ENCODE peak calls at places on chromosomes 13 and 19, in seven cellular contexts. M is CD4-positive, alpha-beta memory T cell; H is PC-3; U is heart left ventricle; X is HAP-1; V is HepG2; T is neuronal stem cell. B is an unnamed sample.

GRCh38 chr19:14347999-14348889 is 33.0 kb upstream of the ADGRE5 start:
- DNase-seq in V (peak; percentile 28), T (peak; percentile 60), U (peak; percentile 70), X (peak; percentile 60), H (peak; percentile 75), M (peak; percentile 60), B (peak; percentile 75)

GRCh38 chr19:57887195-57887941 is 1.5 kb downstream of the ZNF814 start:
- DNase-seq in X (peak; percentile 98), V (no peak), T (peak; percentile 17), M (no peak), U (no peak), H (no peak), B (no peak)

GRCh38 chr13:110257408-110257807 is 49.5 kb downstream of the COL4A1 start:
- DNase-seq in M (no peak), X (no peak), V (no peak), T (no peak), U (no peak), H (no peak), B (no peak)

GRCh38 chr13:21055511-21056045 is 5.8 kb downstream of the LATS2 start:
- DNase-seq in V (no peak), U (no peak), H (no peak), X (no peak), T (no peak), M (no peak), B (no peak)

GRCh38 chr13:99335603-99336002 is 28.4 kb upstream of the GPR183 start:
- DNase-seq in T (no peak), U (no peak), M (no peak), X (no peak), H (no peak), V (no peak), B (no peak)

GRCh38 chr13:40777166-40777956 is 6.4 kb upstream of the MRPS31 start:
- DNase-seq in T (peak; percentile 40), M (no peak), H (peak; percentile 55), X (peak; percentile 70), U (no peak), V (peak; percentile 71), B (peak; percentile 58)

GRCh38 chr13:75419656-75420055 is 62.3 kb downstream of the TBC1D4 start:
- DNase-seq in H (no peak), U (no peak), X (no peak), V (no peak), T (no peak), M (no peak), B (no peak)

GRCh38 chr19:7986321-7987083 is 18.9 kb downstream of the ELAVL1 start:
- DNase-seq in V (no peak), X (no peak), U (no peak), H (peak; percentile 94), M (no peak), T (no peak), B (no peak)

GRCh38 chr19:11247391-11247790 is 8.0 kb downstream of the ANGPTL8 start:
- DNase-seq in X (no peak), T (no peak), H (no peak), M (no peak), U (peak; percentile 93), V (no peak), B (no peak)

GRCh38 chr13:24328145-24328544 is 18.8 kb downstream of the C1QTNF9 start:
- DNase-seq in X (no peak), U (no peak), H (no peak), V (no peak), M (no peak), T (no peak), B (no peak)

GRCh38 chr13:103140001-103140671 is 73.9 kb upstream of the SLC10A2 start:
- DNase-seq in V (peak; percentile 12), H (peak; percentile 42), U (no peak), M (no peak), T (no peak), X (peak; percentile 38), B (peak; percentile 10)

GRCh38 chr19:1067341-1068103 is 555 bp downstream of the ARHGAP45 start:
- DNase-seq in H (no peak), V (no peak), M (peak; percentile 83), X (no peak), U (no peak), T (no peak), B (no peak)
- H3K4me1 ChIP-seq in H (peaks cover 18% of the 10 kb centered on the region), V (peaks cover 39% of the 10 kb centered on the region), M (peaks cover 66% of the 10 kb centered on the region), X (peaks cover 12% of the 10 kb centered on the region), U (peaks cover 51% of the 10 kb centered on the region), T (peaks cover 12% of the 10 kb centered on the region), B (no peaks in the 10 kb centered on the region)

GRCh38 chr19:16330811-16331690 is 6.4 kb downstream of the KLF2 start:
- DNase-seq in H (no peak), V (no peak), U (no peak), X (no peak), T (no peak), M (peak; percentile 45), B (no peak)
- H3K4me1 ChIP-seq in H (peaks cover 13% of the 10 kb centered on the region), V (peaks cover 8% of the 10 kb centered on the region), U (peaks cover 43% of the 10 kb centered on the region), X (no peaks in the 10 kb centered on the region), T (peaks cover 2% of the 10 kb centered on the region), M (peaks cover 38% of the 10 kb centered on the region), B (no peaks in the 10 kb centered on the region)

GRCh38 chr13:27622881-27623280 is 1.2 kb downstream of the POLR1D start:
- DNase-seq in X (no peak), T (no peak), M (no peak), U (no peak), H (no peak), V (no peak), B (no peak)

GRCh38 chr13:27620377-27621115 is at the start of gene LNX2:
- DNase-seq in H (peak; percentile 93), X (peak; percentile 93), M (peak; percentile 95), V (peak; percentile 91), T (peak; percentile 96), U (peak; percentile 99), B (peak; percentile 99)

GRCh38 chr13:27621116-27621365 is 651 bp upstream of the POLR1D start:
- DNase-seq in M (no peak), X (peak; percentile 55), H (no peak), V (no peak), T (no peak), U (no peak), B (no peak)

GRCh38 chr13:27621366-27622101 is at the start of gene POLR1D:
- DNase-seq in H (peak; percentile 91), X (peak; percentile 65), T (peak; percentile 67), V (peak; percentile 77), U (peak; percentile 84), M (peak; percentile 82), B (peak; percentile 76)

DNA sequence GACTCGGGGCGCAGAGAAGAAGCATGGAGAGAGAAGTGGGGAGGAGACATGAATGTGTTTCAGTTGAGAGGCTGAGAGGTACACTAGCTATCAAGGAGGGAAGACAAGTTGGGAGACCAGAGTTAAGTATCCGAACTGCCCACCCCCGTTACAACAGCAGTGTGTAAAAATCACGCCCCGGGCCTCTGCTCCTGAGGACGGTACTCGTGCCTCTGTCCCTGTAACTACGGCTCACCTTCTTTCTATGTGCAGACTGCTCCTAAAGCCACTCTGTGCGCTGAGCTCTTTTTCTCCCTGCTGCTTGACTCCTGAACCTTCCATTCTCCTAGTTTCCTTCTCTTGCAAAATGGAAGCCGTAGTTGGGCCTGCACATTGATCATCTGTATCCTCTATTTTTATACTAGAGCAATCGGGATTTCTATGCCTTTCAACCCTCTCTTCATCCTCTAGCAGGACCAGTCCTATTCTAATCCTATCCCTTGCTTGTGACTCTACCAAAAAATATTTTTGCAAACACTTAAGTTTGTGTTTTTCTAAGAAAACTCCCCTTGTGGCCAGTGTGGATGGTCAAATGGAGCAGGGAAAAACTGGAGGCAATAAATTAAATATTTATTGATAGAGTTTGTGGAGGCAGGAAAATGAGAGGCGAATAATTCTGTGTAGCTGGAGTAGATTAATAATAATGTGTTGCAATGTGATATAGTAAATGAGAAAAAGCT is 569 bp downstream of the POLR1D start:
- DNase-seq in X (no peak), V (peak; percentile 8), U (no peak), M (no peak), H (peak; percentile 5), T (no peak), B (no peak)
- H3K4me1 ChIP-seq in X (peaks cover 42% of the 10 kb centered on the region), V (peaks cover 67% of the 10 kb centered on the region), U (peaks cover 42% of the 10 kb centered on the region), M (peaks cover 64% of the 10 kb centered on the region), H (peaks cover 35% of the 10 kb centered on the region), T (peaks cover 6% of the 10 kb centered on the region), B (no peaks in the 10 kb centered on the region)

DNA sequence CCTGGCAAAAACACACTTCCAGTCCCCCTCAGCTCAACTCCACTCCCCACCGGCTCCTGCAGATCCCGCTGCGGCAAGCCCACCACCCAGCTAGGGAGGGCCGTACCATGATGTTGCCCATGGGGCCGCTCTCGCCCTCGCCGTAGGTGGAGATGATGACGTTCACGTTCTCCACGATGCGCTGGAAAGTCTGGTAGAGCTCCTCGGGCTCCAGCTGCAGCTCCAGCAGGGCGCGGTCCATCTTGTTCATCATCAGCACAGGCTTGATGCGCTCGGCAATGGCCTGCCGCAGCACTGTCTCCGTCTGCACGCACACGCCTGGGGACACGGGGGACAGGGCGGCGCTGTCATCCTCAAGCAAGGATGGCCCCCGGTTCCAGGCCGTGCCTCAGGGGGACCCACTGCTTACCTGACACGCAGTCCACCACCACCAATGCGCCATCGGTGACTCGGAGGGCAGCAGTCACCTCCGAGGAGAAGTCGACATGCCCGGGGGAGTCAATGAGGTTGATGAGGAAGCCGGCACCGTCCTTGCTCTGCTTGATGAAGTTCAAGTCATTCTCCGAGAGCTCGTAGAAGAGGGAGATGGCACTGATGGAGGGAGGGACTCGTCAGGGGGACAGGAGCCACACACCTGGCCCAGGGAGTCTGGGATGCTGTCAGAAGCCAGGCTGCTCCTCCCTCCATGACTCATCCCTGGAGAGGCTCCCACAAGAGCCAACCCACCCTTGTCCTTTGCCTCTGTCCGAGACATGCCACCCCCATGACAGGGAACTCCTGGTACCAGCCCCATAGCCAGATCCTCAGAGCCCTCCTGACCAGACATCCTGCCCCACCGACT is 2.3 kb downstream of the EEF2 start:
- DNase-seq in M (no peak), U (peak; percentile 22), V (peak; percentile 41), H (peak; percentile 62), T (no peak), X (no peak), B (no peak)
- H3K4me1 ChIP-seq in M (peaks cover 54% of the 10 kb centered on the region), U (peaks cover 66% of the 10 kb centered on the region), V (peaks cover 50% of the 10 kb centered on the region), H (peaks cover 20% of the 10 kb centered on the region), T (peaks cover 13% of the 10 kb centered on the region), X (peaks cover 24% of the 10 kb centered on the region), B (peaks cover 23% of the 10 kb centered on the region)

GRCh38 chr19:42117076-42117475 is 15.2 kb downstream of the POU2F2 start:
- DNase-seq in X (no peak), U (no peak), V (no peak), H (no peak), T (no peak), M (no peak), B (no peak)
- H3K4me1 ChIP-seq in X (peaks cover 5% of the 10 kb centered on the region), U (peaks cover 10% of the 10 kb centered on the region), V (peaks cover 9% of the 10 kb centered on the region), H (peaks cover 42% of the 10 kb centered on the region), T (peaks cover 8% of the 10 kb centered on the region), M (peaks cover 15% of the 10 kb centered on the region), B (peaks cover 14% of the 10 kb centered on the region)

DNA sequence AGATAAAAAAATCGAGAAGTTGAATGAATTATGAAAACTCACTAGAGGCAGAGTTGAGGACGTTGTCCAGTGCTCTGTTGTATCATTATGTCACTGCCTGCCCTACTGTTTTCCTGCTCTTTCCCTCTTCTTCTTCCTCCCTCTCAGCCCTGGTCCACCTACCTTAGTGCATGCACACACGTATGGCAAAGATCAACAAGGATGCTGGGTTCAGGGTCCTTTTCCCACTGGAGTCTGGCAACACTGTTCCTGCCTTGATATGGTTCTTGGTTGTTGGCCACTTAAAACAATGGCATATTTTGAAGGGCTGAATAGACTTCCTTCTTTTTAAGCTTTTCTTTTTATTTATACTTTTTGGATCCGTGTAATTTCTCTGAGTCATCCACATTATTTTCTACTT is 74.5 kb downstream of the LRCH1 start:
- DNase-seq in X (no peak), V (no peak), T (no peak), H (no peak), U (no peak), M (no peak), B (no peak)
- H3K4me1 ChIP-seq in X (peaks cover 14% of the 10 kb centered on the region), V (peaks cover 38% of the 10 kb centered on the region), T (peaks cover 11% of the 10 kb centered on the region), H (no peaks in the 10 kb centered on the region), U (peaks cover 68% of the 10 kb centered on the region), M (peaks cover 35% of the 10 kb centered on the region), B (peaks cover 61% of the 10 kb centered on the region)